ENCODE peak calls at places on chromosomes 6 and 20, in five cellular contexts. Y is body of pancreas, P is left lung, C is heart right ventricle, H is ovary. X is an unnamed sample.
A peak's percentile ranks its signal among the peaks of the same experiment; 100 is the strongest.

GRCh38 chr6:30219244-30219643 is 6.0 kb upstream of the TRIM26 start:
- DNase-seq in Y (peak; percentile 80), P (no peak), C (no peak), H (no peak), X (peak; percentile 78)

GRCh38 chr20:11451793-11452291 is 465.9 kb upstream of the BTBD3 start:
- DNase-seq in Y (no peak), P (no peak), C (no peak), H (no peak), X (no peak)

GRCh38 chr6:99110004-99110403 is 162.3 kb upstream of the FBXL4 start:
- DNase-seq in Y (no peak), P (no peak), C (no peak), H (no peak), X (no peak)

GRCh38 chr6:169935348-169935718 is 183.9 kb downstream of the ERMARD start:
- DNase-seq in Y (no peak), P (no peak), C (no peak), H (no peak), X (no peak)

GRCh38 chr6:43122146-43122545 is 46.0 kb downstream of the PTK7 start:
- DNase-seq in Y (no peak), P (no peak), C (no peak), H (no peak), X (no peak)

GRCh38 chr6:64489760-64490159 is 854.2 kb downstream of the PHF3 start:
- DNase-seq in Y (no peak), P (no peak), C (no peak), H (no peak), X (no peak)

GRCh38 chr6:28443112-28443773 is at the start of gene ZSCAN23:
- DNase-seq in Y (peak; percentile 79), P (peak; percentile 81), C (peak; percentile 71), H (peak; percentile 76), X (peak; percentile 51)

GRCh38 chr20:14495066-14495465 is 157.7 kb upstream of the FLRT3 start:
- DNase-seq in Y (no peak), P (no peak), C (no peak), H (no peak), X (no peak)

GRCh38 chr6:21132856-21133610 is 460.5 kb upstream of the SOX4 start:
- DNase-seq in Y (no peak), P (no peak), C (no peak), H (no peak), X (no peak)

GRCh38 chr6:24107294-24107693 is 18.7 kb upstream of the NRSN1 start:
- DNase-seq in Y (no peak), P (no peak), C (no peak), H (no peak), X (no peak)

GRCh38 chr6:39790772-39791171 is 1.4 kb upstream of the DAAM2 start:
- DNase-seq in Y (peak; percentile 54), P (no peak), C (no peak), H (no peak), X (no peak)

GRCh38 chr20:43766395-43766794 is 39.6 kb upstream of the GTSF1L start:
- DNase-seq in Y (no peak), P (no peak), C (peak; percentile 78), H (no peak), X (no peak)

GRCh38 chr6:113530769-113531168 is 326.4 kb upstream of the MARCKS start:
- DNase-seq in Y (no peak), P (no peak), C (no peak), H (no peak), X (no peak)

GRCh38 chr6:143539723-143540122 is 28.2 kb upstream of the FUCA2 start:
- DNase-seq in Y (no peak), P (no peak), C (no peak), H (no peak), X (no peak)

GRCh38 chr20:22698443-22698842 is 114.1 kb upstream of the FOXA2 start:
- DNase-seq in Y (no peak), P (no peak), C (no peak), H (no peak), X (no peak)

GRCh38 chr6:122651604-122652003 is 41.4 kb downstream of the PKIB start:
- DNase-seq in Y (no peak), P (no peak), C (no peak), H (no peak), X (no peak)

GRCh38 chr6:24122139-24122538 is 3.9 kb upstream of the NRSN1 start:
- DNase-seq in Y (no peak), P (no peak), C (no peak), H (no peak), X (no peak)

GRCh38 chr20:1207293-1207884 is 4.1 kb downstream of the C20orf202 start:
- DNase-seq in Y (no peak), P (no peak), C (no peak), H (no peak), X (no peak)
- TF ChIP-seq CTCF in Y (no peak), P (no peak), C (no peak), H (no peak), X (no peak)

DNA sequence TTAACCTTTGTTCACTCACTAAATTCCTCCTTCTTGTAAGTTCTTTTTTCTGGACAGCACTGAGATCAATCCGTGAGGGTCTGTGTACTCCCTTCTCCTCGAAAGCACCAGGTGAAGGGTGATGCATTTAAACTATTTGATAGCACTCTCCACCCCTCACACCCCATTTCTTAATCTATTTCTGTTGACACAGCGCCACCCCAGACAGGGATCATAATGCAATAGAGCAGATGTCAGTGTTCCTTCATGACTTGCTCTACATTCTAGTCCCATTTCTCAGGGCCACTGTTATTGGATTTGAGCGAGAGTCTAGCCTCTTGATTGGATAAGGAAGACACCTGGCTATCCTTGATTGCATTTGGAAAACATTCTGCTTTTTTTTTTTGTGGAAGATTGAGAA is 46.3 kb downstream of the PPP1R14C start:
- DNase-seq in Y (no peak), P (no peak), C (no peak), H (no peak), X (no peak)
- TF ChIP-seq CTCF in Y (no peak), P (no peak), C (no peak), H (no peak), X (no peak)

DNA sequence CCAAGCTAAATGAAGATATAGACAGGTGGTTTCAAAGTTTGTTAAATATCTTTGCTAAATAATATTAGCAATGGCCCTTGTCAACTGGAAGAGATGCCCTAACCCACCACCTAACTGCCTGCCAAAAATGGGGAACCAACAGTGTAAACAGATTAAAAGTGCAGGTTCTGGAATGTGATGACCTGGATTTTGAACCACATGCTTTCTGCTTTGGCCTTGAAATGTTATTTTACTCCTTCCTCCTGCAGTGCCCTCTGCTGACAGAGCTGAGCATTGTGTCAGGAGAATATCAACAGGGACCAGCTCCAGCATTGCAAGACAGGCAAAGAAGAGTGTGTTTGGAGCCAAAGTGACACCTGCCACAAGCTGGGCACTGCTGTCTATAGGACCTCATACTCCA is 226.6 kb downstream of the MYLK4 start:
- DNase-seq in Y (no peak), P (no peak), C (no peak), H (no peak), X (no peak)
- TF ChIP-seq CTCF in Y (peak; percentile 4), P (no peak), C (no peak), H (no peak), X (no peak)

GRCh38 chr6:152094276-152094675 is 286.8 kb downstream of the ESR1 start:
- DNase-seq in Y (no peak), P (no peak), C (no peak), H (no peak), X (no peak)

GRCh38 chr6:152094992-152095592 is 287.6 kb downstream of the ESR1 start:
- DNase-seq in Y (peak; percentile 42), P (peak; percentile 80), C (peak; percentile 61), H (peak; percentile 67), X (peak; percentile 75)

GRCh38 chr6:152099816-152100618 is 292.5 kb downstream of the ESR1 start:
- DNase-seq in Y (no peak), P (peak; percentile 75), C (peak; percentile 41), H (no peak), X (no peak)

GRCh38 chr6:152098683-152099082 is 291.2 kb downstream of the ESR1 start:
- DNase-seq in Y (no peak), P (no peak), C (peak; percentile 13), H (no peak), X (no peak)

DNA sequence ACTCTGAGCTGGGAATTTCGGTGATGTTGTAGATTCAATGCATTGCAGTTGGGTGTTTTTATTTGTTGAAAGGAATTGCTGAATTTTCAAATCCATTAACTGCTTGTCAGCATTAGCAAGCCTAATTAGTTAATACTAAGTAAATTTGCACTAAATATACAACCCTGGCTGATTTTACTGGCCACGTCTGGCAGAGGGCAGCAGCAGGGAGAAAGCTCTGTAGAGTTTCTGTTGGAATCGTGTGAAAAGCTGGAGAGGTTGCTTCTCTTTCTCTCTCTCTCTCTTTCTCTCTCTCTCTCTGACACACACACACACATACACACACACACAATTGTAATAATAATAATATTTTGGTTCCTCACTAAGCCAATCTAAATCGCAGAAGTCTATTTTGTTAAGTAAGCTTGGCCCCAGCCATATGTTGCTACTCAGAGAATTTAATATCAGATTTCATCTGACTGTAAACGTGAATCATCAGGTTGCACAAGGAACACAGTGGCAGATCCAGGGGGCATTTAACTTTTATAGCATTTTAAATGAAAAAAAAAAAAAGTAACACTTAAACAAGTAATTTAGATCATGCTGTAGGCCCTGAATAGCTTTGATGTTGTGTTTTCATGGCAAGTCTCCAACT is 289.5 kb downstream of the ESR1 start:
- DNase-seq in Y (no peak), P (no peak), C (no peak), H (no peak), X (no peak)
- TF ChIP-seq CTCF in Y (no peak), P (no peak), C (no peak), H (no peak), X (no peak)